ENCODE peak calls at places on chromosomes 6 and 20, in seven cellular contexts. One of them, this sample, is unnamed.

GRCh38 chr6:80003841-80004198 is 629 bp upstream of the TTK start:
- DNase-seq in GDM1: no peak
- DNase-seq in NCI-H1105: peak
- DNase-seq in endothelial cell: no peak
- DNase-seq in GM13976: peak
- DNase-seq in HS-27A: no peak
- DNase-seq in cortex of kidney: no peak
- DNase-seq in this sample: no peak

GRCh38 chr6:44119704-44120262 is 7.5 kb downstream of the MRPL14 start:
- DNase-seq in GDM1: no peak
- DNase-seq in cortex of kidney: no peak
- DNase-seq in NCI-H1105: no peak
- DNase-seq in endothelial cell: no peak
- DNase-seq in GM13976: no peak
- DNase-seq in HS-27A: no peak
- DNase-seq in this sample: no peak

GRCh38 chr6:43719511-43719910 is 31.9 kb upstream of the MRPS18A start:
- DNase-seq in HS-27A: no peak
- DNase-seq in endothelial cell: no peak
- DNase-seq in NCI-H1105: no peak
- DNase-seq in cortex of kidney: no peak
- DNase-seq in GM13976: no peak
- DNase-seq in GDM1: no peak
- DNase-seq in this sample: no peak

GRCh38 chr6:139133272-139133671 is 1.6 kb upstream of the HECA start:
- DNase-seq in HS-27A: no peak
- DNase-seq in GM13976: no peak
- DNase-seq in cortex of kidney: no peak
- DNase-seq in NCI-H1105: no peak
- DNase-seq in endothelial cell: no peak
- DNase-seq in GDM1: no peak
- DNase-seq in this sample: no peak

GRCh38 chr6:134199848-134200606 is 117.9 kb downstream of the SGK1 start:
- DNase-seq in GM13976: peak
- DNase-seq in NCI-H1105: no peak
- DNase-seq in endothelial cell: no peak
- DNase-seq in HS-27A: no peak
- DNase-seq in GDM1: no peak
- DNase-seq in cortex of kidney: no peak
- DNase-seq in this sample: no peak

GRCh38 chr6:112318505-112318904 is 28.6 kb upstream of the RFPL4B start:
- DNase-seq in cortex of kidney: no peak
- DNase-seq in NCI-H1105: no peak
- DNase-seq in GDM1: no peak
- DNase-seq in endothelial cell: no peak
- DNase-seq in HS-27A: no peak
- DNase-seq in GM13976: no peak
- DNase-seq in this sample: no peak

GRCh38 chr20:4366076-4366475 is 350.7 kb upstream of the RNF24 start:
- DNase-seq in HS-27A: no peak
- DNase-seq in GDM1: no peak
- DNase-seq in NCI-H1105: peak
- DNase-seq in GM13976: no peak
- DNase-seq in cortex of kidney: no peak
- DNase-seq in endothelial cell: no peak
- DNase-seq in this sample: no peak

GRCh38 chr20:32189691-32190607 is 17.6 kb downstream of the PLAGL2 start:
- DNase-seq in GDM1: no peak
- DNase-seq in cortex of kidney: no peak
- DNase-seq in endothelial cell: peak
- DNase-seq in NCI-H1105: peak
- DNase-seq in GM13976: peak
- DNase-seq in HS-27A: no peak
- DNase-seq in this sample: no peak

GRCh38 chr6:5334341-5334740 is 73.0 kb downstream of the FARS2 start:
- DNase-seq in HS-27A: no peak
- DNase-seq in endothelial cell: no peak
- DNase-seq in NCI-H1105: no peak
- DNase-seq in GM13976: no peak
- DNase-seq in cortex of kidney: no peak
- DNase-seq in GDM1: no peak
- DNase-seq in this sample: no peak

GRCh38 chr6:52635049-52635577 is 35.8 kb upstream of the TMEM14A start:
- DNase-seq in HS-27A: no peak
- DNase-seq in endothelial cell: no peak
- DNase-seq in GM13976: no peak
- DNase-seq in NCI-H1105: no peak
- DNase-seq in GDM1: no peak
- DNase-seq in cortex of kidney: no peak
- DNase-seq in this sample: no peak

GRCh38 chr6:138757131-138757530 is 16.4 kb upstream of the CCDC28A start:
- DNase-seq in GDM1: no peak
- DNase-seq in endothelial cell: no peak
- DNase-seq in cortex of kidney: no peak
- DNase-seq in HS-27A: no peak
- DNase-seq in GM13976: no peak
- DNase-seq in NCI-H1105: no peak
- DNase-seq in this sample: no peak

GRCh38 chr6:21745543-21746337 is 152.2 kb downstream of the SOX4 start:
- DNase-seq in HS-27A: no peak
- DNase-seq in cortex of kidney: no peak
- DNase-seq in GDM1: no peak
- DNase-seq in GM13976: no peak
- DNase-seq in NCI-H1105: no peak
- DNase-seq in endothelial cell: no peak
- DNase-seq in this sample: no peak

GRCh38 chr20:62725596-62726268 is 17.1 kb downstream of the NTSR1 start:
- DNase-seq in NCI-H1105: no peak
- DNase-seq in GDM1: no peak
- DNase-seq in HS-27A: no peak
- DNase-seq in cortex of kidney: no peak
- DNase-seq in endothelial cell: no peak
- DNase-seq in GM13976: no peak
- DNase-seq in this sample: no peak